ENCODE peak calls at places on chromosomes 7 and 10, in six cellular contexts. One of them, this sample, is unnamed.

GRCh38 chr7:139845443-139845805 is 16.4 kb downstream of the TBXAS1 start:
- DNase-seq in tibial nerve: no peak
- DNase-seq in fibroblast of pulmonary artery: no peak
- DNase-seq in left lung: no peak
- DNase-seq in AG04450: no peak
- DNase-seq in mesendoderm: no peak
- DNase-seq in this sample: no peak

GRCh38 chr7:45421096-45421495 is 153.1 kb upstream of the ADCY1 start:
- DNase-seq in tibial nerve: no peak
- DNase-seq in fibroblast of pulmonary artery: no peak
- DNase-seq in left lung: no peak
- DNase-seq in AG04450: no peak
- DNase-seq in mesendoderm: no peak
- DNase-seq in this sample: peak

GRCh38 chr10:35453855-35454532 is 117.7 kb downstream of the CCNY start:
- DNase-seq in tibial nerve: no peak
- DNase-seq in fibroblast of pulmonary artery: peak
- DNase-seq in left lung: no peak
- DNase-seq in AG04450: no peak
- DNase-seq in mesendoderm: no peak
- DNase-seq in this sample: peak

GRCh38 chr7:28024786-28025334 is 155.7 kb downstream of the JAZF1 start:
- DNase-seq in tibial nerve: no peak
- DNase-seq in fibroblast of pulmonary artery: no peak
- DNase-seq in left lung: no peak
- DNase-seq in AG04450: no peak
- DNase-seq in mesendoderm: no peak
- DNase-seq in this sample: no peak

GRCh38 chr7:94632338-94633024 is 23.5 kb downstream of the SGCE start:
- DNase-seq in tibial nerve: no peak
- DNase-seq in fibroblast of pulmonary artery: peak
- DNase-seq in left lung: no peak
- DNase-seq in AG04450: no peak
- DNase-seq in mesendoderm: peak
- DNase-seq in this sample: peak

GRCh38 chr7:73992104-73992562 is 35.8 kb upstream of the ELN start:
- DNase-seq in tibial nerve: no peak
- DNase-seq in fibroblast of pulmonary artery: peak
- DNase-seq in left lung: no peak
- DNase-seq in AG04450: peak
- DNase-seq in mesendoderm: no peak
- DNase-seq in this sample: peak

GRCh38 chr7:150820148-150820547 is 19.6 kb downstream of the TMEM176A start:
- DNase-seq in tibial nerve: no peak
- DNase-seq in fibroblast of pulmonary artery: no peak
- DNase-seq in left lung: no peak
- DNase-seq in AG04450: no peak
- DNase-seq in mesendoderm: no peak
- DNase-seq in this sample: no peak

GRCh38 chr10:62733654-62734293 is 70.7 kb upstream of the ADO start:
- DNase-seq in tibial nerve: no peak
- DNase-seq in fibroblast of pulmonary artery: peak
- DNase-seq in left lung: no peak
- DNase-seq in AG04450: no peak
- DNase-seq in mesendoderm: no peak
- DNase-seq in this sample: no peak

GRCh38 chr7:5667391-5667790 is 114.1 kb downstream of the RNF216 start:
- DNase-seq in tibial nerve: no peak
- DNase-seq in fibroblast of pulmonary artery: no peak
- DNase-seq in left lung: no peak
- DNase-seq in AG04450: no peak
- DNase-seq in mesendoderm: peak
- DNase-seq in this sample: no peak

GRCh38 chr10:112805701-112806100 is 144.3 kb upstream of the TCF7L2 start:
- DNase-seq in tibial nerve: no peak
- DNase-seq in fibroblast of pulmonary artery: no peak
- DNase-seq in left lung: no peak
- DNase-seq in AG04450: no peak
- DNase-seq in mesendoderm: no peak
- DNase-seq in this sample: no peak

GRCh38 chr10:62430881-62431280 is 56.7 kb downstream of the ZNF365 start:
- DNase-seq in tibial nerve: no peak
- DNase-seq in fibroblast of pulmonary artery: no peak
- DNase-seq in left lung: no peak
- DNase-seq in AG04450: no peak
- DNase-seq in mesendoderm: no peak
- DNase-seq in this sample: no peak

GRCh38 chr7:152661479-152661878 is 14.5 kb downstream of the XRCC2 start:
- DNase-seq in tibial nerve: no peak
- DNase-seq in fibroblast of pulmonary artery: no peak
- DNase-seq in left lung: no peak
- DNase-seq in AG04450: no peak
- DNase-seq in mesendoderm: peak
- DNase-seq in this sample: no peak

GRCh38 chr10:43259248-43259980 is 7.5 kb downstream of the RASGEF1A start:
- DNase-seq in tibial nerve: peak
- DNase-seq in fibroblast of pulmonary artery: no peak
- DNase-seq in left lung: peak
- DNase-seq in AG04450: no peak
- DNase-seq in mesendoderm: no peak
- DNase-seq in this sample: no peak

GRCh38 chr7:4123823-4124222 is 558.3 kb upstream of the FOXK1 start:
- DNase-seq in tibial nerve: no peak
- DNase-seq in fibroblast of pulmonary artery: no peak
- DNase-seq in left lung: no peak
- DNase-seq in AG04450: no peak
- DNase-seq in mesendoderm: no peak
- DNase-seq in this sample: no peak

GRCh38 chr10:71893920-71894319 is 42.9 kb upstream of the PSAP start:
- DNase-seq in tibial nerve: no peak
- DNase-seq in fibroblast of pulmonary artery: no peak
- DNase-seq in left lung: no peak
- DNase-seq in AG04450: no peak
- DNase-seq in mesendoderm: no peak
- DNase-seq in this sample: no peak

GRCh38 chr10:51030480-51030879 is 43.8 kb upstream of the PRKG1 start:
- DNase-seq in tibial nerve: no peak
- DNase-seq in fibroblast of pulmonary artery: no peak
- DNase-seq in left lung: no peak
- DNase-seq in AG04450: no peak
- DNase-seq in mesendoderm: peak
- DNase-seq in this sample: peak

GRCh38 chr10:44922021-44922420 is 10.9 kb downstream of the TMEM72 start:
- DNase-seq in tibial nerve: no peak
- DNase-seq in fibroblast of pulmonary artery: no peak
- DNase-seq in left lung: no peak
- DNase-seq in AG04450: no peak
- DNase-seq in mesendoderm: no peak
- DNase-seq in this sample: no peak

GRCh38 chr7:24911213-24911603 is 68.8 kb downstream of the OSBPL3 start:
- DNase-seq in tibial nerve: no peak
- DNase-seq in fibroblast of pulmonary artery: no peak
- DNase-seq in left lung: no peak
- DNase-seq in AG04450: no peak
- DNase-seq in mesendoderm: no peak
- DNase-seq in this sample: no peak

GRCh38 chr7:135718219-135718618 is 9.8 kb downstream of the SLC13A4 start:
- DNase-seq in tibial nerve: no peak
- DNase-seq in fibroblast of pulmonary artery: no peak
- DNase-seq in left lung: no peak
- DNase-seq in AG04450: no peak
- DNase-seq in mesendoderm: no peak
- DNase-seq in this sample: no peak

DNA sequence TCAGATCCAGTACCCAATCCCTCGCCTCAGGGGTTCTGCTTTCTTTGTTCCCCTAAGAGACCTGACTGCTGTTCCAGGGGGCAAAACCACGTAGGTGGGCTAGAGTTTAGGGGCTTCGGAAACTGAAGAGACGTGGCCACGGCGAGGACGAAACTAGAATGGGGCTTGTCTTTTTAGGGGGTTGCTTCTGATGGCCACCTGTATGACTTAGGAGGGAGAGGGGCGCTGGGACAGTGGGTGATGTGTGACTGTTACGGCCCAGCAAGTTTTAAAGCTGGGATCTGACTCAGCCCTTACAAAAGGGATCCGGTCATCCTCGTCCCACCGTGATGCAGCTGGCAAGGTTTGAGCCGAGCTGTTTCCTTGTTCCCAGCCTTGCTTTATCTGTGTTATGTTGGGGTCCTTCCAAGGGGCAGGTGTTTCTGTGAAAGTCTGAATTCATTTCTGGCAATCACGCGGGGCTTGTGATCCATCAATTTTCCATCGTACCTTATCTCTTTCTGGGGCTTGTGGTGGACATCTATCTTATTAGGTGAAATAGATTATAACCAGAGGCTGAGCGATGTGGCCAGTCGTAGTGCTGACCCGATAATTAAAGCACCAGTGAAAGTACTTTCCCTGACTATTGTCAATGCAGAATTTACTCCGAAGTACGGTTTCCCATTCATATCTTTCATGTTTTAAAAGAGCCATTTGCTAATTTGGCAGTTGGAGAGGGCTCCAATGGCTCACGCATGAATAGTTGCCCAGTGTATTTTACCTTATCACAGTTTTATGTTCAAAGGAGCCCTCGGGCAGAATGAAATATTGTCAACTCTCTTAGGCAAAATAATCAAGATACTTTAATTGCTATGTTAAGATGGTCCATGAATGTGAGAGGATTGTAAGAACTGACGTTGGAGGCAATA is 854 bp downstream of the MET start:
- DNase-seq in tibial nerve: peak
- DNase-seq in fibroblast of pulmonary artery: peak
- DNase-seq in left lung: no peak
- DNase-seq in AG04450: no peak
- DNase-seq in mesendoderm: no peak
- DNase-seq in this sample: peak
- H3K4me3 ChIP-seq in tibial nerve: peak
- H3K4me3 ChIP-seq in fibroblast of pulmonary artery: peak
- H3K4me3 ChIP-seq in left lung: peak
- H3K4me3 ChIP-seq in AG04450: peak
- H3K4me3 ChIP-seq in mesendoderm: peak
- H3K4me3 ChIP-seq in this sample: peak

GRCh38 chr7:41701068-41701467 is 1.8 kb downstream of the INHBA start:
- DNase-seq in tibial nerve: no peak
- DNase-seq in fibroblast of pulmonary artery: no peak
- DNase-seq in left lung: no peak
- DNase-seq in AG04450: no peak
- DNase-seq in mesendoderm: no peak
- DNase-seq in this sample: no peak

GRCh38 chr7:41698726-41699125 is 4.2 kb downstream of the INHBA start:
- DNase-seq in tibial nerve: no peak
- DNase-seq in fibroblast of pulmonary artery: peak
- DNase-seq in left lung: no peak
- DNase-seq in AG04450: peak
- DNase-seq in mesendoderm: no peak
- DNase-seq in this sample: peak

GRCh38 chr7:41700044-41700471 is 2.8 kb downstream of the INHBA start:
- DNase-seq in tibial nerve: no peak
- DNase-seq in fibroblast of pulmonary artery: no peak
- DNase-seq in left lung: peak
- DNase-seq in AG04450: no peak
- DNase-seq in mesendoderm: no peak
- DNase-seq in this sample: peak

GRCh38 chr7:41698114-41698513 is 4.8 kb downstream of the INHBA start:
- DNase-seq in tibial nerve: no peak
- DNase-seq in fibroblast of pulmonary artery: no peak
- DNase-seq in left lung: no peak
- DNase-seq in AG04450: no peak
- DNase-seq in mesendoderm: no peak
- DNase-seq in this sample: no peak

GRCh38 chr7:41699532-41699931 is 3.4 kb downstream of the INHBA start:
- DNase-seq in tibial nerve: no peak
- DNase-seq in fibroblast of pulmonary artery: peak
- DNase-seq in left lung: peak
- DNase-seq in AG04450: no peak
- DNase-seq in mesendoderm: peak
- DNase-seq in this sample: peak
- H3K4me3 ChIP-seq in tibial nerve: peak
- H3K4me3 ChIP-seq in fibroblast of pulmonary artery: peak
- H3K4me3 ChIP-seq in left lung: peak
- H3K4me3 ChIP-seq in AG04450: peak
- H3K4me3 ChIP-seq in mesendoderm: no peak
- H3K4me3 ChIP-seq in this sample: peak

DNA sequence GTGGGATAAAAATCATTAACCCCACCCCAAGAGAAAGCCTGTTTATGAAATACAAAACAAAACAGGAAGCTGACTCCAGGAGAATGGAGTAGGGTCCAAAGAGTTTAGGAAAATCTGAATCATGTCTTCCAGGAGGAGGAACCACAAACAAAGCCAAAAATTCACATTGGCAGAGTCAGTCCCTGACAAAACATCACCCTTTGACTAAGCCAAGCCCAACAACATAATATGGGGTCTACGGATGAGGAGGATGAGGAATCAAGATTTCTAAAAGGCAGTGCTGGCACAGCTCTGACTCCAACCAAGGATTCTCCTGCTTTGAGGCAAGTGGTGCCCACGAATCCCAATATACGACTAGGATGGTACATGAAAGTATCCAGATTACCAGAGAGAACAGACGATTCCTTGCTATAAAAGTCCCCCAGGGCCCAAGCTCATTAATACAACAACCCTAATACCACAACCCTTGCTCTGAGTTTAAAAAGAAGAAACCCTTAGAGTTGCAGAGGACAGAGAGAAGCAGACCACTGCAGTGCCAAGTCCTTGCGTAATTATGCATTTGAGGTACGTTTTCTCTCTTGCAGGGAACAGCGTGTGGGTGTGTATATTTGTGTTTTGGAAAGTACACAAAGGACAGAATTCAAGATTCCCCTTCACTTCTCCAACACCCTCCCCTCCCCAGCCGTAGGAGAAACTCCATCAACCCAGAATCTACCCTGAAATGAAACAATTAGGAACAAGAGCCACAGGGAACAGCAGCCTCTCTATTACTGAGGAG is 23.5 kb downstream of the XPNPEP1 start:
- DNase-seq in tibial nerve: peak
- DNase-seq in fibroblast of pulmonary artery: peak
- DNase-seq in left lung: no peak
- DNase-seq in AG04450: no peak
- DNase-seq in mesendoderm: no peak
- DNase-seq in this sample: no peak
- H3K4me3 ChIP-seq in tibial nerve: no peak
- H3K4me3 ChIP-seq in fibroblast of pulmonary artery: no peak
- H3K4me3 ChIP-seq in left lung: no peak
- H3K4me3 ChIP-seq in AG04450: no peak
- H3K4me3 ChIP-seq in mesendoderm: no peak
- H3K4me3 ChIP-seq in this sample: no peak

DNA sequence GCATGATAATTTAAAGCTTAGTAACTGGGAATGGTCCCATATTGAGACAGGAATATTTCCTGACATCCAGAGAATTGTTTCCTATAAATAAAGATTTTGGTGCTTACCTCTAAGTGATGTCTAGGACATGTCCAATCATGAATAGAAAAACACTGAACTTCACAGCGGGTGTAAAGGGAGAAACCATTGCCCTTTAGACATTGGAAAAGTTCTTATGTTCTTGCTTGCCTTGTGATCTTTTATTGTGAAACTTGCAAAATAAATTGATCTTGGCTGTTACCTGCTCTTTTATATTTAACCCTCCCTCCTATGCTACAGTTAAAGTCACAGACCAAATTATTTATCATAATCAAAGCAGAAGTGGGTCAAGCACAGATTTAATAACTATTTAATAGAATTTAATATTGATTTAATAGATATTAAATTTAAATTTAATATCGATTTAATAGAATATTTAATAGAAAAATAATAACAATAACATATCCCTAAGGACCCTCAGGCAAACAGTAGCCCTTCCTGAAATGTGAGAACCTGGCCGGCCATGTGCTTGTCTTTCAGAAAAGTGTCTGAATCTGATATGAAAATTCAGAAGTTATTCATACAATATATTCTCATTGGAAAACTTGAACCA is 47.0 kb upstream of the AKR1C1 start:
- DNase-seq in tibial nerve: no peak
- DNase-seq in fibroblast of pulmonary artery: no peak
- DNase-seq in left lung: no peak
- DNase-seq in AG04450: no peak
- DNase-seq in mesendoderm: no peak
- DNase-seq in this sample: no peak
- H3K4me3 ChIP-seq in tibial nerve: no peak
- H3K4me3 ChIP-seq in fibroblast of pulmonary artery: no peak
- H3K4me3 ChIP-seq in left lung: no peak
- H3K4me3 ChIP-seq in AG04450: no peak
- H3K4me3 ChIP-seq in mesendoderm: no peak
- H3K4me3 ChIP-seq in this sample: no peak